ENCODE peak calls at places on chromosomes 13 and 19, in four cellular contexts. One of them, this sample, is unnamed.
A peak's percentile ranks its signal among the peaks of the same experiment; 100 is the strongest.

GRCh38 chr19:33348301-33349010 is 25.1 kb upstream of the CEBPG start:
- DNase-seq in heart right ventricle: no peak
- DNase-seq in fibroblast of lung: peak; percentile 23
- DNase-seq in CD8-positive, alpha-beta memory T cell: no peak
- DNase-seq in this sample: no peak

GRCh38 chr13:20392530-20392929 is 133.1 kb downstream of the CRYL1 start:
- DNase-seq in heart right ventricle: no peak
- DNase-seq in fibroblast of lung: no peak
- DNase-seq in CD8-positive, alpha-beta memory T cell: no peak
- DNase-seq in this sample: no peak

GRCh38 chr19:1817553-1818179 is 5.6 kb upstream of the ATP8B3 start:
- DNase-seq in heart right ventricle: peak; percentile 33
- DNase-seq in fibroblast of lung: no peak
- DNase-seq in CD8-positive, alpha-beta memory T cell: no peak
- DNase-seq in this sample: no peak

GRCh38 chr19:6590458-6591319 is at the start of gene CD70:
- DNase-seq in heart right ventricle: no peak
- DNase-seq in fibroblast of lung: peak; percentile 45
- DNase-seq in CD8-positive, alpha-beta memory T cell: peak; percentile 56
- DNase-seq in this sample: no peak

GRCh38 chr13:75485286-75486062 is 3.5 kb upstream of the TBC1D4 start:
- DNase-seq in heart right ventricle: no peak
- DNase-seq in fibroblast of lung: peak; percentile 93
- DNase-seq in CD8-positive, alpha-beta memory T cell: no peak
- DNase-seq in this sample: no peak

GRCh38 chr13:50867641-50867952 is 24.1 kb upstream of the DLEU7 start:
- DNase-seq in heart right ventricle: no peak
- DNase-seq in fibroblast of lung: no peak
- DNase-seq in CD8-positive, alpha-beta memory T cell: no peak
- DNase-seq in this sample: no peak

GRCh38 chr19:10193666-10194499 is 870 bp downstream of the DNMT1 start:
- DNase-seq in heart right ventricle: no peak
- DNase-seq in fibroblast of lung: peak; percentile 67
- DNase-seq in CD8-positive, alpha-beta memory T cell: no peak
- DNase-seq in this sample: no peak

GRCh38 chr13:96003304-96003703 is 49.9 kb downstream of the UGGT2 start:
- DNase-seq in heart right ventricle: no peak
- DNase-seq in fibroblast of lung: peak; percentile 16
- DNase-seq in CD8-positive, alpha-beta memory T cell: no peak
- DNase-seq in this sample: no peak

GRCh38 chr13:39040206-39040605 is 1.9 kb downstream of the NHLRC3 start:
- DNase-seq in heart right ventricle: no peak
- DNase-seq in fibroblast of lung: no peak
- DNase-seq in CD8-positive, alpha-beta memory T cell: no peak
- DNase-seq in this sample: no peak

GRCh38 chr13:112325142-112325808 is 50.9 kb upstream of the SPACA7 start:
- DNase-seq in heart right ventricle: no peak
- DNase-seq in fibroblast of lung: no peak
- DNase-seq in CD8-positive, alpha-beta memory T cell: no peak
- DNase-seq in this sample: no peak

GRCh38 chr13:72458701-72459100 is 268.7 kb downstream of the MZT1 start:
- DNase-seq in heart right ventricle: no peak
- DNase-seq in fibroblast of lung: peak; percentile 36
- DNase-seq in CD8-positive, alpha-beta memory T cell: no peak
- DNase-seq in this sample: no peak

GRCh38 chr19:55913643-55914268 is 18.4 kb downstream of the NLRP13 start:
- DNase-seq in heart right ventricle: no peak
- DNase-seq in fibroblast of lung: no peak
- DNase-seq in CD8-positive, alpha-beta memory T cell: no peak
- DNase-seq in this sample: no peak

GRCh38 chr19:40256511-40256910 is 28.6 kb downstream of the AKT2 start:
- DNase-seq in heart right ventricle: no peak
- DNase-seq in fibroblast of lung: no peak
- DNase-seq in CD8-positive, alpha-beta memory T cell: no peak
- DNase-seq in this sample: no peak

GRCh38 chr19:50050406-50051223 is 24.8 kb downstream of the ZNF473 start:
- DNase-seq in heart right ventricle: peak; percentile 84
- DNase-seq in fibroblast of lung: peak; percentile 69
- DNase-seq in CD8-positive, alpha-beta memory T cell: peak; percentile 77
- DNase-seq in this sample: peak; percentile 11

GRCh38 chr19:19668230-19669012 is at the start of gene ZNF101:
- DNase-seq in heart right ventricle: peak; percentile 94
- DNase-seq in fibroblast of lung: peak; percentile 84
- DNase-seq in CD8-positive, alpha-beta memory T cell: peak; percentile 92
- DNase-seq in this sample: peak; percentile 83

GRCh38 chr13:24161980-24162517 is 1.5 kb downstream of the SPATA13 start:
- DNase-seq in heart right ventricle: no peak
- DNase-seq in fibroblast of lung: no peak
- DNase-seq in CD8-positive, alpha-beta memory T cell: no peak
- DNase-seq in this sample: no peak

GRCh38 chr19:11194657-11195056 is 2.7 kb downstream of the KANK2 start:
- DNase-seq in heart right ventricle: no peak
- DNase-seq in fibroblast of lung: no peak
- DNase-seq in CD8-positive, alpha-beta memory T cell: no peak
- DNase-seq in this sample: no peak

GRCh38 chr19:48795855-48796142 is 15.0 kb downstream of the BCAT2 start:
- DNase-seq in heart right ventricle: peak; percentile 53
- DNase-seq in fibroblast of lung: no peak
- DNase-seq in CD8-positive, alpha-beta memory T cell: no peak
- DNase-seq in this sample: no peak

GRCh38 chr13:40484101-40484800 is 182.2 kb downstream of the FOXO1 start:
- DNase-seq in heart right ventricle: no peak
- DNase-seq in fibroblast of lung: no peak
- DNase-seq in CD8-positive, alpha-beta memory T cell: no peak
- DNase-seq in this sample: no peak

GRCh38 chr19:42102877-42103276 is 26.9 kb downstream of the ZNF574 start:
- DNase-seq in heart right ventricle: no peak
- DNase-seq in fibroblast of lung: no peak
- DNase-seq in CD8-positive, alpha-beta memory T cell: no peak
- DNase-seq in this sample: no peak

GRCh38 chr13:27372896-27373295 is 51.5 kb upstream of the GTF3A start:
- DNase-seq in heart right ventricle: no peak
- DNase-seq in fibroblast of lung: no peak
- DNase-seq in CD8-positive, alpha-beta memory T cell: no peak
- DNase-seq in this sample: no peak

GRCh38 chr13:65342938-65343337 is 1887.2 kb downstream of the PCDH9 start:
- DNase-seq in heart right ventricle: no peak
- DNase-seq in fibroblast of lung: peak; percentile 7
- DNase-seq in CD8-positive, alpha-beta memory T cell: no peak
- DNase-seq in this sample: no peak

GRCh38 chr13:59103004-59103768 is 1060.5 kb downstream of the DIAPH3 start:
- DNase-seq in heart right ventricle: no peak
- DNase-seq in fibroblast of lung: peak; percentile 86
- DNase-seq in CD8-positive, alpha-beta memory T cell: no peak
- DNase-seq in this sample: no peak

GRCh38 chr19:17950310-17951150 is 16.4 kb upstream of the KCNN1 start:
- DNase-seq in heart right ventricle: no peak
- DNase-seq in fibroblast of lung: no peak
- DNase-seq in CD8-positive, alpha-beta memory T cell: peak; percentile 68
- DNase-seq in this sample: no peak

GRCh38 chr19:17948474-17948966 is 15.7 kb downstream of the CCDC124 start:
- DNase-seq in heart right ventricle: peak; percentile 25
- DNase-seq in fibroblast of lung: no peak
- DNase-seq in CD8-positive, alpha-beta memory T cell: no peak
- DNase-seq in this sample: no peak

GRCh38 chr19:17947815-17948473 is 15.1 kb downstream of the CCDC124 start:
- DNase-seq in heart right ventricle: peak; percentile 90
- DNase-seq in fibroblast of lung: peak; percentile 78
- DNase-seq in CD8-positive, alpha-beta memory T cell: peak; percentile 93
- DNase-seq in this sample: peak; percentile 34

GRCh38 chr19:17949956-17950309 is 17.0 kb upstream of the KCNN1 start:
- DNase-seq in heart right ventricle: no peak
- DNase-seq in fibroblast of lung: no peak
- DNase-seq in CD8-positive, alpha-beta memory T cell: no peak
- DNase-seq in this sample: no peak

GRCh38 chr19:17948967-17949930 is 16.4 kb downstream of the CCDC124 start:
- DNase-seq in heart right ventricle: no peak
- DNase-seq in fibroblast of lung: no peak
- DNase-seq in CD8-positive, alpha-beta memory T cell: no peak
- DNase-seq in this sample: no peak
- H3K4me1 ChIP-seq in heart right ventricle: peaks cover 30% of the 10 kb centered on the region
- H3K4me1 ChIP-seq in fibroblast of lung: peaks cover 4% of the 10 kb centered on the region
- H3K4me1 ChIP-seq in CD8-positive, alpha-beta memory T cell: peaks cover 54% of the 10 kb centered on the region
- H3K4me1 ChIP-seq in this sample: peaks cover 48% of the 10 kb centered on the region

DNA sequence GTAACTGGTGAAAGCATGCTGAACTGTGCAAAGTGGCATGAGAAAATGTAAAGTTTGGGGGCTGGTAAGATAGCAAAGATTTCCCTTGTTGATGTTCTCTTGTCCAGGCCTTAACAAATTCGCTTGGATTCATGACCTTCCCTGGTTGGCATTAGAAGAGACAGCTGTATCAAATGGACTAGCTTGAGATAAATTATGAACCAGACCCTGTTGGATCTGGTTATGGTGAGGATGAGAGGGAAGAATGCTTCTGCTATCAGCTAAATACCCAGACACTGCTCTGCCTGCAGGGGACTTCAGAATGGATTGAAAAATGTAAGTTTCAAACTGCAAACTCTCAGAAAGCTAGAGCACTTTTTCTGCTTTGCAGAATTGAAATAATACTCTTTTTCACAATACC is 135.2 kb downstream of the EFNB2 start:
- DNase-seq in heart right ventricle: no peak
- DNase-seq in fibroblast of lung: no peak
- DNase-seq in CD8-positive, alpha-beta memory T cell: no peak
- DNase-seq in this sample: no peak
- H3K4me1 ChIP-seq in heart right ventricle: no peaks in the 10 kb centered on the region
- H3K4me1 ChIP-seq in fibroblast of lung: no peaks in the 10 kb centered on the region
- H3K4me1 ChIP-seq in CD8-positive, alpha-beta memory T cell: no peaks in the 10 kb centered on the region
- H3K4me1 ChIP-seq in this sample: no peaks in the 10 kb centered on the region

GRCh38 chr13:98504371-98504963 is 72.4 kb downstream of the STK24 start:
- DNase-seq in heart right ventricle: no peak
- DNase-seq in fibroblast of lung: no peak
- DNase-seq in CD8-positive, alpha-beta memory T cell: no peak
- DNase-seq in this sample: no peak
- H3K4me1 ChIP-seq in heart right ventricle: peaks cover 81% of the 10 kb centered on the region
- H3K4me1 ChIP-seq in fibroblast of lung: peaks cover 30% of the 10 kb centered on the region
- H3K4me1 ChIP-seq in CD8-positive, alpha-beta memory T cell: peaks cover 45% of the 10 kb centered on the region
- H3K4me1 ChIP-seq in this sample: peaks cover 33% of the 10 kb centered on the region

GRCh38 chr19:8455018-8455417 is 10.2 kb downstream of the HNRNPM start:
- DNase-seq in heart right ventricle: no peak
- DNase-seq in fibroblast of lung: no peak
- DNase-seq in CD8-positive, alpha-beta memory T cell: no peak
- DNase-seq in this sample: no peak
- H3K4me1 ChIP-seq in heart right ventricle: peaks cover 86% of the 10 kb centered on the region
- H3K4me1 ChIP-seq in fibroblast of lung: peaks cover 25% of the 10 kb centered on the region
- H3K4me1 ChIP-seq in CD8-positive, alpha-beta memory T cell: peaks cover 58% of the 10 kb centered on the region
- H3K4me1 ChIP-seq in this sample: peaks cover 97% of the 10 kb centered on the region

GRCh38 chr13:33229446-33230177 is 55.9 kb downstream of the STARD13 start:
- DNase-seq in heart right ventricle: peak; percentile 50
- DNase-seq in fibroblast of lung: no peak
- DNase-seq in CD8-positive, alpha-beta memory T cell: no peak
- DNase-seq in this sample: no peak
- H3K4me1 ChIP-seq in heart right ventricle: peaks cover 76% of the 10 kb centered on the region
- H3K4me1 ChIP-seq in fibroblast of lung: peaks cover 48% of the 10 kb centered on the region
- H3K4me1 ChIP-seq in CD8-positive, alpha-beta memory T cell: no peaks in the 10 kb centered on the region
- H3K4me1 ChIP-seq in this sample: peaks cover 20% of the 10 kb centered on the region

DNA sequence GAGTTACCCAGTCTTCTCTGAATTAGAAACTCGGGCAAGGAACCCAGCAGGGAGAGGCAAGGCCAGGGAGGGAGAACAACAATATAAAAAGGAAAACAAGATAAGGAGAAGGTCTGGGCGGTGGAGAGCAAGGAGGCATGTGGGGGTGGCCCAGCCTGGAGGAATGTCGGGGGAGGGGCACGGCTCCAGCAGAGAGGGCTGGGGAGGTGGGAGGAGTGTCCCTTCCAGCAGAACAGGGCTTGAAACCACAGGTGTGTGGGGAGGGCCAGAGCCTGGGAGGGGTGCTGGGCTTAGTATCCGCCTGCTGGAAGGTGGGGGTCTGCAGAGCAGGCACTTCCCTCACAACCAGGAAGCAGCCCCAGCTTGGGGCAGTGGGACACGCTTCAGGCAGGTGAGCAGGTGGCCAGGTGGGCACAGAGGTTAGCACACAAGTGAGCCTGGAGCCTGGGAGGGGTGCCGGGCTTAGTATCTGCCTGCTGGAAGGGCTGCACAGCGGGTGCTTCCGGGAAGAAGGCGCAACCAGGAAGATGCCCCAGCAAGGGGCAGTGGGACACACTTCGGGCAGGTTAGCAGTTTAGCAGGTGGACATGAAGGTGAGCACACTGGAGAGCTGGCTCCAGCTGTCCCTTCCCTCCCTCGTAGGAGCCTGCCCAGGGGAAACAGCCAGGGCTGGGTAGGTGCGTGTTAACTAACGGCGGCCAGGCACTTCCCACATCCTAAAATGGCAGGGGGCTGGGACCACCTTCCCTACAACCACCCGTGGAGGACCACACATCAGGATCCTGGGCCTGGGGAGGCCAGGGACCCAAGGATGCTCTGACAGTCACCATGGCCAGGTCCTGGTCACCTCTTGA is 3.1 kb downstream of the GAS6 start:
- DNase-seq in heart right ventricle: peak; percentile 16
- DNase-seq in fibroblast of lung: peak; percentile 51
- DNase-seq in CD8-positive, alpha-beta memory T cell: no peak
- DNase-seq in this sample: no peak
- H3K4me1 ChIP-seq in heart right ventricle: peaks cover 52% of the 10 kb centered on the region
- H3K4me1 ChIP-seq in fibroblast of lung: peaks cover 13% of the 10 kb centered on the region
- H3K4me1 ChIP-seq in CD8-positive, alpha-beta memory T cell: peaks cover 13% of the 10 kb centered on the region
- H3K4me1 ChIP-seq in this sample: peaks cover 56% of the 10 kb centered on the region

DNA sequence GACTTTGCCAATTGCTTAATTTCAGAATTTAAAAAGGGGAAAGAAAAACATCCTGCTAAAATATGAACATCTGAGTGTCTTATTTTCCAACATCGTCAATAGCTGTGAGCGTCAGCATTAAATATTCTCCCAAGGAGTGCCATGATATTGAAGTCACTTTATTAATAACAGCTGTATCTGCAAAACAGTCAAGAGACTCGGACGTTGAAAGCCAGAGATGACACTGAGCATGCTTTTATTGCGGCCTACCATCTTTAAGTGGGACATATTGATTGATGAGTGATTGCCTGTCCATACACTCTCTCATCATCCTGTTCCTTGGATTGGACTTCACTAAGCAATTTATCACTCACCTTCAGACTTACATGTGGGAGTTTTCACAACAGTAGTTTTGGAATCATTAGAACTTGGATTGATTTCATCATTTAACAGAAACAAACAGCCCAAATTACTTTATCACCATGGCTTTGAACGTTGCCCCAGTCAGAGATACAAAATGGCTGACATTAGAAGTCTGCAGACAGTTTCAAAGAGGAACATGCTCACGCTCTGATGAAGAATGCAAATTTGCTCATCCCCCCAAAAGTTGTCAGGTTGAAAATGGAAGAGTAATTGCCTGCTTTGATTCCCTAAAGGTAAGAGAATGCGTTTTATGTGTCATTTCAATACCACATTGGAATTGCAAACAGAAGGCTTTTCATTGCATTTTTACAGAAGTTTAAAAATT is 53.8 kb downstream of the MBNL2 start:
- DNase-seq in heart right ventricle: no peak
- DNase-seq in fibroblast of lung: no peak
- DNase-seq in CD8-positive, alpha-beta memory T cell: no peak
- DNase-seq in this sample: no peak
- H3K4me1 ChIP-seq in heart right ventricle: peaks cover 71% of the 10 kb centered on the region
- H3K4me1 ChIP-seq in fibroblast of lung: peaks cover 21% of the 10 kb centered on the region
- H3K4me1 ChIP-seq in CD8-positive, alpha-beta memory T cell: peaks cover 6% of the 10 kb centered on the region
- H3K4me1 ChIP-seq in this sample: peaks cover 82% of the 10 kb centered on the region

This sample was measured in esophagus squamous epithelium.